ENCODE peak calls at places on chromosomes 12 and 14, in seven cellular contexts. B is left lung; L is activated CD4-positive, CD25-positive, alpha-beta regulatory T cell; Q is choroid plexus epithelial cell; P is stimulated activated CD4-positive, alpha-beta T cell treated with anti-CD3 and anti-CD28 coated beads, Interleukin-1b, Interleukin-23, amount 100 ng/mL, for 4 hours; G is activated CD4-positive, alpha-beta T cell treated with anti-CD3 and anti-CD28 coated beads, Interleukin-2, amount 10 ng/mL, durations not matched to agents 7 days and 5 days; O is testis. V is an unnamed sample.

GRCh38 chr14:100288382-100289185 is 17.7 kb downstream of the SLC25A29 start:
- DNase-seq in B (no peak), L (no peak), Q (no peak), P (no peak), G (no peak), O (peak), V (peak)

GRCh38 chr14:72617391-72618011 is 276.4 kb downstream of the DPF3 start:
- DNase-seq in B (no peak), L (no peak), Q (peak), P (no peak), G (no peak), O (peak), V (no peak)

GRCh38 chr12:57460457-57461325 is 1.1 kb downstream of the GLI1 start:
- DNase-seq in B (no peak), L (no peak), Q (no peak), P (no peak), G (no peak), O (no peak), V (no peak)

GRCh38 chr14:51157012-51157411 is 62.1 kb upstream of the TRIM9 start:
- DNase-seq in B (no peak), L (no peak), Q (peak), P (no peak), G (no peak), O (no peak), V (no peak)

GRCh38 chr12:32134144-32134888 is 27.7 kb downstream of the BICD1 start:
- DNase-seq in B (no peak), L (peak), Q (peak), P (peak), G (peak), O (no peak), V (no peak)

GRCh38 chr14:53103941-53104340 is 49.2 kb downstream of the DDHD1 start:
- DNase-seq in B (no peak), L (no peak), Q (no peak), P (no peak), G (no peak), O (no peak), V (no peak)

GRCh38 chr14:90263748-90264449 is 7.5 kb downstream of the PSMC1 start:
- DNase-seq in B (no peak), L (no peak), Q (no peak), P (no peak), G (no peak), O (no peak), V (no peak)

GRCh38 chr12:2099595-2099994 is 46.8 kb downstream of the CACNA1C start:
- DNase-seq in B (no peak), L (no peak), Q (no peak), P (no peak), G (no peak), O (no peak), V (no peak)

GRCh38 chr14:24817638-24818053 is 183.7 kb upstream of the GZMB start:
- DNase-seq in B (no peak), L (no peak), Q (no peak), P (no peak), G (no peak), O (no peak), V (no peak)

V was measured in thyroid gland.